ENCODE peak calls at places on chromosomes 4 and X, in four cellular contexts. One of them, this sample, is unnamed.

GRCh38 chr4:165873298-165874071 is 448 bp downstream of the TLL1 start:
- DNase-seq in mammary epithelial cell: peak; percentile 56
- DNase-seq in MM.1S: peak; percentile 57
- DNase-seq in GM23248: peak; percentile 34
- DNase-seq in this sample: peak; percentile 11

GRCh38 chr4:150149381-150149780 is 71.1 kb downstream of the DCLK2 start:
- DNase-seq in mammary epithelial cell: no peak
- DNase-seq in MM.1S: no peak
- DNase-seq in GM23248: peak; percentile 55
- DNase-seq in this sample: no peak

GRCh38 chr4:141339966-141340365 is 119.3 kb downstream of the ZNF330 start:
- DNase-seq in mammary epithelial cell: peak; percentile 16
- DNase-seq in MM.1S: no peak
- DNase-seq in GM23248: peak; percentile 24
- DNase-seq in this sample: no peak

GRCh38 chr4:7649741-7650531 is 215.2 kb upstream of the PSAPL1 start:
- DNase-seq in mammary epithelial cell: peak; percentile 82
- DNase-seq in MM.1S: no peak
- DNase-seq in GM23248: peak; percentile 84
- DNase-seq in this sample: peak; percentile 21

GRCh38 chr4:185309770-185310169 is 86.0 kb downstream of the LRP2BP start:
- DNase-seq in mammary epithelial cell: no peak
- DNase-seq in MM.1S: peak; percentile 89
- DNase-seq in GM23248: no peak
- DNase-seq in this sample: peak; percentile 89

GRCh38 chr4:184283659-184284335 is 66.1 kb upstream of the ENPP6 start:
- DNase-seq in mammary epithelial cell: no peak
- DNase-seq in MM.1S: peak; percentile 58
- DNase-seq in GM23248: no peak
- DNase-seq in this sample: peak; percentile 72

GRCh38 chrX:127011629-127012028 is 192.1 kb downstream of the PRR32 start:
- DNase-seq in mammary epithelial cell: no peak
- DNase-seq in MM.1S: peak; percentile 66
- DNase-seq in GM23248: no peak
- DNase-seq in this sample: no peak

GRCh38 chrX:23742174-23742692 is 843 bp downstream of the ACOT9 start:
- DNase-seq in mammary epithelial cell: peak; percentile 59
- DNase-seq in MM.1S: peak; percentile 10
- DNase-seq in GM23248: peak; percentile 83
- DNase-seq in this sample: peak; percentile 35

GRCh38 chr4:11698846-11699590 is 270.3 kb upstream of the HS3ST1 start:
- DNase-seq in mammary epithelial cell: peak; percentile 91
- DNase-seq in MM.1S: no peak
- DNase-seq in GM23248: no peak
- DNase-seq in this sample: no peak

GRCh38 chrX:155745792-155746191 is 133.0 kb upstream of the TMLHE start:
- DNase-seq in mammary epithelial cell: peak; percentile 35
- DNase-seq in MM.1S: no peak
- DNase-seq in GM23248: peak; percentile 44
- DNase-seq in this sample: no peak

GRCh38 chr4:113474017-113474416 is 287.5 kb downstream of the CAMK2D start:
- DNase-seq in mammary epithelial cell: peak; percentile 93
- DNase-seq in MM.1S: no peak
- DNase-seq in GM23248: peak; percentile 97
- DNase-seq in this sample: no peak

GRCh38 chr4:184514121-184514988 is 40.0 kb upstream of the IRF2 start:
- DNase-seq in mammary epithelial cell: peak; percentile 84
- DNase-seq in MM.1S: no peak
- DNase-seq in GM23248: peak; percentile 98
- DNase-seq in this sample: peak; percentile 97

GRCh38 chrX:18286322-18286831 is 65.7 kb upstream of the BEND2 start:
- DNase-seq in mammary epithelial cell: peak; percentile 52
- DNase-seq in MM.1S: no peak
- DNase-seq in GM23248: no peak
- DNase-seq in this sample: no peak

GRCh38 chr4:107956011-107956410 is 24.7 kb downstream of the CYP2U1 start:
- DNase-seq in mammary epithelial cell: peak; percentile 4
- DNase-seq in MM.1S: no peak
- DNase-seq in GM23248: no peak
- DNase-seq in this sample: no peak

GRCh38 chrX:135089126-135089525 is 31.2 kb downstream of the ETDB start:
- DNase-seq in mammary epithelial cell: no peak
- DNase-seq in MM.1S: no peak
- DNase-seq in GM23248: no peak
- DNase-seq in this sample: no peak

GRCh38 chrX:13936804-13937203 is 92.9 kb downstream of the GEMIN8 start:
- DNase-seq in mammary epithelial cell: no peak
- DNase-seq in MM.1S: no peak
- DNase-seq in GM23248: no peak
- DNase-seq in this sample: no peak

GRCh38 chrX:110045421-110045820 is 42.5 kb downstream of the TMEM164 start:
- DNase-seq in mammary epithelial cell: no peak
- DNase-seq in MM.1S: no peak
- DNase-seq in GM23248: no peak
- DNase-seq in this sample: no peak

GRCh38 chr4:82599336-82599735 is 37.5 kb upstream of the TMEM150C start:
- DNase-seq in mammary epithelial cell: no peak
- DNase-seq in MM.1S: no peak
- DNase-seq in GM23248: no peak
- DNase-seq in this sample: peak; percentile 13

GRCh38 chr4:165522049-165522448 is 143.2 kb downstream of the CPE start:
- DNase-seq in mammary epithelial cell: no peak
- DNase-seq in MM.1S: no peak
- DNase-seq in GM23248: no peak
- DNase-seq in this sample: no peak

GRCh38 chrX:67544871-67545771 is 1.3 kb downstream of the AR start:
- DNase-seq in mammary epithelial cell: no peak
- DNase-seq in MM.1S: no peak
- DNase-seq in GM23248: peak; percentile 63
- DNase-seq in this sample: no peak

GRCh38 chr4:109730294-109731051 is 603 bp upstream of the PLA2G12A start:
- DNase-seq in mammary epithelial cell: peak; percentile 55
- DNase-seq in MM.1S: no peak
- DNase-seq in GM23248: peak; percentile 82
- DNase-seq in this sample: no peak

GRCh38 chrX:11085305-11085704 is 25.8 kb upstream of the HCCS start:
- DNase-seq in mammary epithelial cell: no peak
- DNase-seq in MM.1S: no peak
- DNase-seq in GM23248: no peak
- DNase-seq in this sample: no peak

GRCh38 chr4:112370466-112370865 is 73.3 kb downstream of the ALPK1 start:
- DNase-seq in mammary epithelial cell: peak; percentile 44
- DNase-seq in MM.1S: no peak
- DNase-seq in GM23248: no peak
- DNase-seq in this sample: no peak

GRCh38 chrX:149274516-149275105 is 230.5 kb downstream of the IDS start:
- DNase-seq in mammary epithelial cell: peak; percentile 41
- DNase-seq in MM.1S: no peak
- DNase-seq in GM23248: peak; percentile 42
- DNase-seq in this sample: no peak

GRCh38 chr4:37317104-37317643 is 72.6 kb downstream of the NWD2 start:
- DNase-seq in mammary epithelial cell: no peak
- DNase-seq in MM.1S: no peak
- DNase-seq in GM23248: no peak
- DNase-seq in this sample: no peak

GRCh38 chr4:8478801-8479744 is 38.5 kb downstream of the TRMT44 start:
- DNase-seq in mammary epithelial cell: no peak
- DNase-seq in MM.1S: no peak
- DNase-seq in GM23248: peak; percentile 27
- DNase-seq in this sample: no peak

GRCh38 chrX:106999002-106999975 is 723 bp downstream of the MORC4 start:
- DNase-seq in mammary epithelial cell: peak; percentile 47
- DNase-seq in MM.1S: peak; percentile 46
- DNase-seq in GM23248: peak; percentile 77
- DNase-seq in this sample: peak; percentile 29

GRCh38 chr4:38621004-38621684 is 42.9 kb upstream of the KLF3 start:
- DNase-seq in mammary epithelial cell: peak; percentile 95
- DNase-seq in MM.1S: no peak
- DNase-seq in GM23248: peak; percentile 83
- DNase-seq in this sample: no peak

GRCh38 chr4:20423420-20423819 is 171.7 kb downstream of the SLIT2 start:
- DNase-seq in mammary epithelial cell: no peak
- DNase-seq in MM.1S: no peak
- DNase-seq in GM23248: no peak
- DNase-seq in this sample: no peak

GRCh38 chrX:101417981-101418841 is 10.2 kb downstream of the HNRNPH2 start:
- DNase-seq in mammary epithelial cell: no peak
- DNase-seq in MM.1S: no peak
- DNase-seq in GM23248: peak; percentile 50
- DNase-seq in this sample: peak; percentile 60

GRCh38 chrX:68995386-68995779 is 166.6 kb downstream of the EFNB1 start:
- DNase-seq in mammary epithelial cell: no peak
- DNase-seq in MM.1S: no peak
- DNase-seq in GM23248: no peak
- DNase-seq in this sample: no peak

GRCh38 chr4:149077142-149077541 is 634.9 kb upstream of the NR3C2 start:
- DNase-seq in mammary epithelial cell: no peak
- DNase-seq in MM.1S: no peak
- DNase-seq in GM23248: no peak
- DNase-seq in this sample: no peak

GRCh38 chr4:137471461-137471860 is 60.8 kb downstream of the PCDH18 start:
- DNase-seq in mammary epithelial cell: no peak
- DNase-seq in MM.1S: no peak
- DNase-seq in GM23248: peak; percentile 42
- DNase-seq in this sample: no peak

GRCh38 chr4:80336582-80336981 is 1.1 kb downstream of the CFAP299 start:
- DNase-seq in mammary epithelial cell: peak; percentile 30
- DNase-seq in MM.1S: peak; percentile 31
- DNase-seq in GM23248: peak; percentile 56
- DNase-seq in this sample: peak; percentile 5

GRCh38 chr4:181194096-181194495 is 1049.1 kb upstream of the TENM3 start:
- DNase-seq in mammary epithelial cell: no peak
- DNase-seq in MM.1S: no peak
- DNase-seq in GM23248: no peak
- DNase-seq in this sample: no peak

GRCh38 chr4:109009909-109010308 is 247.1 kb upstream of the ETNPPL start:
- DNase-seq in mammary epithelial cell: peak; percentile 50
- DNase-seq in MM.1S: no peak
- DNase-seq in GM23248: peak; percentile 84
- DNase-seq in this sample: no peak

GRCh38 chr4:114782842-114783595 is 184.4 kb downstream of the UGT8 start:
- DNase-seq in mammary epithelial cell: no peak
- DNase-seq in MM.1S: no peak
- DNase-seq in GM23248: peak; percentile 5
- DNase-seq in this sample: no peak

GRCh38 chrX:124736553-124737240 is 390.3 kb downstream of the SH2D1A start:
- DNase-seq in mammary epithelial cell: no peak
- DNase-seq in MM.1S: peak; percentile 37
- DNase-seq in GM23248: no peak
- DNase-seq in this sample: no peak